ENCODE peak calls at places on chromosome 6, in six cellular contexts. G, B, J, A, R and D are unnamed samples.

GRCh38 chr6:134628154-134628553 is 310.2 kb upstream of the SGK1 start:
- DNase-seq in G (no peak), B (no peak), J (no peak), A (no peak), R (no peak), D (no peak)

GRCh38 chr6:17869010-17869752 is 118.3 kb downstream of the KIF13A start:
- DNase-seq in G (no peak), B (peak; percentile 72), J (peak; percentile 67), A (no peak), R (no peak), D (no peak)

GRCh38 chr6:34169897-34170296 is 24.0 kb upstream of the GRM4 start:
- DNase-seq in G (no peak), B (no peak), J (no peak), A (no peak), R (no peak), D (no peak)

GRCh38 chr6:109295109-109295765 is 87.0 kb downstream of the CD164 start:
- DNase-seq in G (no peak), B (no peak), J (no peak), A (no peak), R (no peak), D (no peak)

GRCh38 chr6:66605011-66605410 is 898.0 kb upstream of the EYS start:
- DNase-seq in G (no peak), B (peak; percentile 41), J (no peak), A (no peak), R (no peak), D (no peak)

GRCh38 chr6:1641391-1641790 is 31.7 kb downstream of the FOXC1 start:
- DNase-seq in G (no peak), B (no peak), J (peak; percentile 86), A (no peak), R (no peak), D (no peak)

GRCh38 chr6:140790109-140790508 is 1342.6 kb upstream of the GJE1 start:
- DNase-seq in G (no peak), B (no peak), J (no peak), A (no peak), R (no peak), D (no peak)

GRCh38 chr6:125811259-125811658 is 20.5 kb downstream of the NCOA7 start:
- DNase-seq in G (no peak), B (no peak), J (no peak), A (no peak), R (no peak), D (no peak)

GRCh38 chr6:151958332-151958731 is 150.8 kb downstream of the ESR1 start:
- DNase-seq in G (no peak), B (peak; percentile 84), J (peak; percentile 73), A (no peak), R (no peak), D (no peak)